ENCODE peak calls at places on chromosomes 1 and 21, in nine cellular contexts. J, M, B, N, E, X, A, T and P are unnamed samples.
A peak's percentile ranks its signal among the peaks of the same experiment; 100 is the strongest.

GRCh38 chr1:244662604-244663003 is 9.7 kb downstream of the DESI2 start:
- DNase-seq in M (no peak), J (no peak), N (peak; percentile 54), X (no peak), B (no peak), T (no peak), E (no peak), A (no peak), P (no peak)

GRCh38 chr1:182762536-182762935 is 27.0 kb upstream of the NPL start:
- DNase-seq in E (no peak), B (no peak), M (no peak), A (no peak), J (no peak), X (no peak), T (no peak), N (no peak), P (no peak)

GRCh38 chr1:157725214-157725577 is 24.6 kb upstream of the FCRL3 start:
- DNase-seq in J (no peak), M (no peak), T (no peak), A (no peak), B (no peak), E (no peak), N (no peak), X (no peak), P (no peak)

GRCh38 chr1:189970331-189971230 is 507.1 kb downstream of the BRINP3 start:
- DNase-seq in J (no peak), M (no peak), N (no peak), E (no peak), B (no peak), T (no peak), A (no peak), X (no peak), P (no peak)

GRCh38 chr21:46092811-46093667 is 4.9 kb upstream of the COL6A2 start:
- DNase-seq in B (peak; percentile 52), A (no peak), X (peak; percentile 92), N (no peak), M (no peak), E (no peak), J (peak; percentile 71), T (no peak), P (peak; percentile 90)

GRCh38 chr1:232149302-232150201 is 480.4 kb downstream of the SIPA1L2 start:
- DNase-seq in T (no peak), A (no peak), B (no peak), E (no peak), J (no peak), M (no peak), N (no peak), X (no peak), P (no peak)

GRCh38 chr21:37193006-37193405 is 74.1 kb downstream of the VPS26C start:
- DNase-seq in N (no peak), X (no peak), J (no peak), T (no peak), A (no peak), E (no peak), M (no peak), B (no peak), P (no peak)

GRCh38 chr1:208231929-208232360 is 12.2 kb downstream of the PLXNA2 start:
- DNase-seq in E (no peak), M (no peak), J (no peak), X (no peak), N (no peak), A (no peak), B (no peak), T (no peak), P (no peak)

GRCh38 chr1:2124446-2125198 is 70.0 kb downstream of the FAAP20 start:
- DNase-seq in B (no peak), E (no peak), M (no peak), X (no peak), N (no peak), T (no peak), J (no peak), A (peak; percentile 67), P (no peak)

GRCh38 chr1:32071758-32072621 is 749 bp upstream of the TMEM39B start:
- DNase-seq in B (no peak), E (no peak), A (no peak), N (no peak), M (no peak), T (no peak), J (no peak), X (no peak), P (no peak)

GRCh38 chr1:154998818-154999650 is 3.6 kb upstream of the ZBTB7B start:
- DNase-seq in A (peak; percentile 90), J (peak; percentile 78), E (peak; percentile 78), B (peak; percentile 69), M (peak; percentile 56), T (no peak), N (peak; percentile 68), X (no peak), P (peak; percentile 87)

DNA sequence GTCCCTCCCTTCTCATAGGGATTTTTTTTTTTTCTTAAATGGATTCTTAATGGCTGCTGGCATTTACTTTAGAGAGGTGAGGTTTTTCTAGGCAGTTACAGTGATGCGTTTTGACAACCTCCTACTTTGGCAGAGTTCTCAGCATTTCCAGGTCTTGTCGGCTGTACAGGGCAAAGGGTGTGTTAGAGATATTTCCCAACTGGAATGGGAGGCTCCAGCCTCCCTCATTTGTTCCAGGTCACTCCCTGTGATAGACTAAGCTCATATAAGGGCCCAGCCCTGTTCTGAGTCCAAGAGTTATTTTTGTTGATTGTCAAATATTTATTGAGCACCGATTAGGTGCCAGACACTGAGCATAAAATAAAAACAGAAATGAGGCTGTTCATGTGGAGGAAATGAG is 7.6 kb upstream of the XKR8 start:
- DNase-seq in N (no peak), J (no peak), E (peak; percentile 62), A (no peak), T (no peak), X (no peak), M (no peak), B (no peak), P (no peak)
- H3K4me1 ChIP-seq in N (no peaks in the 10 kb centered on the region), J (no peaks in the 10 kb centered on the region), E (peaks cover 4% of the 10 kb centered on the region), A (no peaks in the 10 kb centered on the region), T (no peaks in the 10 kb centered on the region), X (no peaks in the 10 kb centered on the region), M (no peaks in the 10 kb centered on the region), B (no peaks in the 10 kb centered on the region), P (no peaks in the 10 kb centered on the region)

DNA sequence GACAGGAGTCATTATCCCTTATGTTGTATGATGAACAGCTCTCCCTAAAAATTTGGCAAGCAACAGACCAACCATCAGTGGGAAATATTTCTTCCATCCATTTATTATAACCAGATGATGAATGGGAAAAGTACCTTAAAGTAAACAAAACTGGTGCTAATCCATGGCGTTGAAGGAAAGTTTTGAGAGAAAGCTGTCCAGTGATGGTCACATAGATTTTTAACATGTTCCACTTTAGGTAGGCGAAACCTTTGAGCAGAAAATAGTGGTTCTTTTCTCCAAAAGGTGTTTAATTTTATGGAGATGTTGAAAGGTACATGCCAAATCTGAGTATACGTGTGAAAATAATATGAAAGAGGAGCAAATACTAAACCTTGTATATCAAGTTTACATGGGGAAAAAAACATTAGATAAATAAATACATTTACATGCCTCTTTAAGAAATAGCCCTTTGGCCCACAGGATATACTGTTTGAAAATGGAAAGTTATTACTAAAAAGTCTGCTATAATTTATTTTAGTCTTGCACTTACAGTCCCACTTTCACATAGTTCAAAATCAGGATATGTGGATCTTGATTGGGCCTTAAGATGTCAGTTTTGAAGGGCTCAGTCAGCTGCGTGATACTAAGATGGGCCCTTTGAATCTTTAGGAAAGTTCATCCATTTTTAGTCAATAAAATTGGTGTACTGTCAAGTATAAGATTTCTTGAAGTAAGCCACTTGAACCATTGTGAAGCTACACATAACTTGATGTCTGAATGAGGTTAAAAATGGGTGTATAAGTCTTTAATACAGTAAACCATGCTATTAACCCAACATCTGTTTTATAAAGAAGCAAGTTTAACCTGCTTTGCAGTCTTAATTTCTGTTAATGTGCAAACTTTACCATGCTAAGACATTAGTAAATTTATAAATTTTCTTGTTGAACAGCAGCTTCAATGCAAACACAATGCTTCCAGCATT is 10.5 kb downstream of the RPL5 start:
- DNase-seq in T (no peak), M (no peak), N (no peak), E (no peak), X (no peak), A (no peak), J (no peak), B (no peak), P (no peak)
- TF ChIP-seq POLR2A in T (no peak), M (no peak), N (no peak), E (no peak), X (no peak), A (no peak), J (no peak), B (no peak), P (no peak)

DNA sequence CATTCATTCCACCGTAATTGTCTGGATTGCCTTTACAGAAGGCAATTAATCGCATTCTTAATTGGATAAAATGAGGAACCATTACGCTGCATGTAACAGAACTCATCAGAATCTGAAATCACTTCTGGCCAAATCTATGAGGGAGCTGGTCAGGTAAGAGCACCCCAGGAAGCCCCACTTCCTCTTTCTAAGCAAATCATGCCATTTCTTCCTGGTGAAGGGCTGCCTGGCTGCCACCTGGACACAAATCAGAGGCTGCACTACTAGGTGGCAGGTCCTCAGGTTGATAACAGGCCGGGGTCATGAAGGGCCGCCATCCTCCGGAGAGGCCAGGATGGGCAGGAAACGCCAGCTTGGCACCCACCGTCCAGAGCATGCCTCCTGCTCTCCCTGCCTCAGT is 73.7 kb downstream of the CAPZB start:
- DNase-seq in E (no peak), X (no peak), B (no peak), M (peak; percentile 66), A (no peak), T (no peak), N (no peak), J (no peak), P (no peak)
- H3K4me1 ChIP-seq in E (peaks cover 68% of the 10 kb centered on the region), X (peaks cover 98% of the 10 kb centered on the region), B (peaks cover 43% of the 10 kb centered on the region), M (peaks cover 8% of the 10 kb centered on the region), A (peaks cover 94% of the 10 kb centered on the region), T (no peaks in the 10 kb centered on the region), N (peaks cover 7% of the 10 kb centered on the region), J (peaks cover 17% of the 10 kb centered on the region), P (peaks cover 99% of the 10 kb centered on the region)

GRCh38 chr1:222926566-222926965 is 111.7 kb downstream of the DISP1 start:
- DNase-seq in J (no peak), E (no peak), N (no peak), M (no peak), T (no peak), A (no peak), B (peak; percentile 25), X (no peak), P (no peak)

GRCh38 chr1:222931018-222931417 is 116.2 kb downstream of the DISP1 start:
- DNase-seq in N (no peak), E (no peak), J (no peak), T (no peak), A (no peak), B (no peak), X (no peak), M (no peak), P (no peak)

GRCh38 chr1:222924140-222924706 is 109.4 kb downstream of the DISP1 start:
- DNase-seq in X (no peak), B (no peak), E (no peak), N (no peak), T (no peak), M (no peak), J (no peak), A (no peak), P (no peak)

GRCh38 chr1:222930097-222930496 is 115.3 kb downstream of the DISP1 start:
- DNase-seq in X (no peak), M (no peak), N (no peak), E (no peak), A (no peak), B (no peak), T (no peak), J (no peak), P (no peak)

DNA sequence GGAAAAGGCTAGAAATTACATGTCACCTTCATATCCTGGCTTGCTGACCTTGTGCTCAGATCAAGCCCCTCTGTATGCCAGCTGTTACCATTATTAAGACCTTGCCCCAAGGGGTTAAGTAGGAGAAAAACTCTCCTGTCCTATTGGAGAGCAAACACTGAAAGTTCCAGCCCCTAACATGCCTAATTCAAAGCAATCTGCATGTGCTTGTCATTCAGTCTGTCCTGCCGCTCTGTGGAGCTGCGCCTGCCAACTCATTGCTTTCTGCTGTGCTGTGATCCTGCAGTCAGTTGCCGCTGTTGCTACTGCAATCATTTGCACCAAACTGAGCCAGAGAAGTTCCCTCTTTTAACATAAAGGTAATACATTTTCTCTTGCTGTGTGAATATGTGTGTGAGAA is 113.4 kb downstream of the DISP1 start:
- DNase-seq in X (no peak), A (peak; percentile 76), B (peak; percentile 56), J (no peak), T (no peak), N (peak; percentile 78), E (peak; percentile 30), M (no peak), P (peak; percentile 75)
- TF ChIP-seq POLR2A in X (no peak), A (peak; percentile 89), B (no peak), J (no peak), T (no peak), N (peak; percentile 24), E (no peak), M (no peak), P (no peak)